ENCODE peak calls at places on chromosomes 4 and X, in six cellular contexts. S is transverse colon, A is upper lobe of right lung, N is suprapubic skin, L is sigmoid colon, J is uterus. W is an unnamed sample.

GRCh38 chr4:110900206-110900769 is 277.4 kb upstream of the PITX2 start:
- DNase-seq in S (no peak), A (no peak), N (no peak), L (no peak), J (no peak), W (no peak)

GRCh38 chr4:158444621-158445020 is 77.1 kb upstream of the RXFP1 start:
- DNase-seq in J (no peak), L (no peak), S (no peak), N (no peak), A (no peak), W (no peak)

GRCh38 chrX:110442631-110443030 is 84.0 kb downstream of the RTL9 start:
- DNase-seq in A (no peak), N (no peak), L (no peak), J (no peak), S (no peak), W (no peak)

GRCh38 chrX:130170752-130171445 is 863 bp upstream of the RAB33A start:
- DNase-seq in L (no peak), J (peak), S (peak), A (peak), N (no peak), W (no peak)

GRCh38 chr4:32425243-32425642 is 1705.1 kb downstream of the PCDH7 start:
- DNase-seq in J (no peak), L (no peak), N (no peak), S (no peak), A (no peak), W (no peak)

GRCh38 chrX:107485019-107485418 is 35.6 kb downstream of the FRMPD3 start:
- DNase-seq in J (no peak), L (no peak), S (no peak), A (no peak), N (no peak), W (no peak)

GRCh38 chr4:169283114-169283509 is 12.4 kb upstream of the SH3RF1 start:
- DNase-seq in J (no peak), L (no peak), A (no peak), S (no peak), N (no peak), W (peak)

GRCh38 chr4:180418819-180419531 is 1824.2 kb upstream of the TENM3 start:
- DNase-seq in L (no peak), S (no peak), J (no peak), N (no peak), A (no peak), W (no peak)

GRCh38 chrX:34493086-34493485 is 164.0 kb downstream of the TMEM47 start:
- DNase-seq in A (no peak), N (no peak), L (no peak), J (no peak), S (no peak), W (no peak)

GRCh38 chrX:65522739-65523372 is 11.7 kb downstream of the LAS1L start:
- DNase-seq in L (no peak), S (no peak), A (no peak), J (no peak), N (no peak), W (no peak)

GRCh38 chr4:87543835-87544461 is 14.8 kb upstream of the SPARCL1 start:
- DNase-seq in S (no peak), N (no peak), A (no peak), J (peak), L (no peak), W (no peak)

GRCh38 chrX:48972214-48973164 is 845 bp upstream of the KCND1 start:
- DNase-seq in J (peak), S (peak), A (no peak), L (no peak), N (no peak), W (no peak)

GRCh38 chr4:153222790-153223417 is 18.7 kb downstream of the TRIM2 start:
- DNase-seq in S (peak), N (peak), A (peak), L (peak), J (peak), W (no peak)

GRCh38 chr4:145280541-145280940 is 100.2 kb upstream of the OTUD4 start:
- DNase-seq in A (no peak), S (no peak), L (no peak), J (no peak), N (no peak), W (no peak)

GRCh38 chr4:141328550-141329173 is 108.0 kb downstream of the ZNF330 start:
- DNase-seq in N (no peak), S (no peak), L (no peak), A (no peak), J (no peak), W (no peak)

GRCh38 chr4:170423137-170423536 is 333.4 kb upstream of the AADAT start:
- DNase-seq in L (no peak), J (no peak), N (no peak), A (no peak), S (no peak), W (no peak)

GRCh38 chrX:80812176-80812575 is 2.5 kb upstream of the BRWD3 start:
- DNase-seq in N (no peak), J (no peak), S (peak), L (no peak), A (no peak), W (no peak)

GRCh38 chr4:18049446-18049845 is 27.9 kb upstream of the LCORL start:
- DNase-seq in A (no peak), S (no peak), J (no peak), L (no peak), N (no peak), W (no peak)

GRCh38 chr4:128974203-128974602 is 119.1 kb downstream of the SCLT1 start:
- DNase-seq in N (no peak), S (no peak), A (no peak), J (no peak), L (no peak), W (no peak)

GRCh38 chr4:139808381-139809206 is 143.0 kb downstream of the MGST2 start:
- DNase-seq in A (no peak), S (no peak), N (no peak), J (peak), L (no peak), W (no peak)

GRCh38 chr4:26321326-26322276 is 787 bp downstream of the RBPJ start:
- DNase-seq in L (peak), A (peak), N (no peak), S (peak), J (peak), W (no peak)
- H3K27ac ChIP-seq in L (peak), A (peak), N (peak), S (peak), J (peak), W (peak)

GRCh38 chr4:121030711-121031110 is 41.6 kb downstream of the NDNF start:
- DNase-seq in L (no peak), N (no peak), J (no peak), A (no peak), S (no peak), W (no peak)
- H3K27ac ChIP-seq in L (no peak), N (no peak), J (no peak), A (no peak), S (no peak), W (no peak)

DNA sequence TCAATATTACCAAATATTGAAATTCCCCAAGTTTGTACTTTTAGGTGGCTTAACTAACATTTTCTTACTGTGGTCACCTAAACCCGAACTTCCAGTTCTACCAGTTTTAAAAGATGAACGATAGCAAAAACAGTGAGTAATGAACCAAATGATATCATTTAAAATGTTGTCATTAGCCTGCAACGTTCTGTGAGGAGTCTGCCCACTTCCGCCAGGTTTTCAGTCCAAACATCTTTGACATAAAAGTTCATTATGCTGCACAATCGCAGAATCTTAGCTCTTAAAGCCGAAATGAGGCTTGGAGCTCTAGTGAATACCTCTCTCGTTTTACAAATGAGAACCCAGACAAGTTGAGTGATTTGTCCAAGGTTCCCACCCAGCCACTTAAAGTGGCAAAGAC is 762 bp downstream of the PIGA start:
- DNase-seq in J (no peak), L (no peak), S (no peak), N (no peak), A (no peak), W (no peak)
- H3K27ac ChIP-seq in J (peak), L (peak), S (peak), N (peak), A (peak), W (peak)

GRCh38 chr4:710916-711315 is 5.3 kb downstream of the PCGF3 start:
- DNase-seq in S (no peak), A (no peak), N (peak), L (peak), J (no peak), W (no peak)
- H3K27ac ChIP-seq in S (no peak), A (no peak), N (no peak), L (no peak), J (no peak), W (no peak)

GRCh38 chrX:23819385-23820234 is 36.6 kb downstream of the SAT1 start:
- DNase-seq in L (no peak), N (no peak), J (no peak), A (no peak), S (no peak), W (no peak)

GRCh38 chrX:23820235-23820782 is 37.3 kb downstream of the SAT1 start:
- DNase-seq in J (no peak), A (no peak), L (no peak), N (no peak), S (no peak), W (no peak)

GRCh38 chrX:23825675-23826074 is 42.7 kb downstream of the SAT1 start:
- DNase-seq in L (no peak), J (no peak), N (no peak), A (no peak), S (no peak), W (no peak)

GRCh38 chrX:23821847-23822246 is 38.9 kb downstream of the SAT1 start:
- DNase-seq in A (no peak), L (no peak), J (no peak), S (no peak), N (no peak), W (no peak)

GRCh38 chrX:23822397-23822796 is 39.4 kb downstream of the SAT1 start:
- DNase-seq in N (no peak), J (no peak), L (no peak), A (no peak), S (peak), W (no peak)
- H3K27ac ChIP-seq in N (peak), J (peak), L (peak), A (no peak), S (peak), W (no peak)

DNA sequence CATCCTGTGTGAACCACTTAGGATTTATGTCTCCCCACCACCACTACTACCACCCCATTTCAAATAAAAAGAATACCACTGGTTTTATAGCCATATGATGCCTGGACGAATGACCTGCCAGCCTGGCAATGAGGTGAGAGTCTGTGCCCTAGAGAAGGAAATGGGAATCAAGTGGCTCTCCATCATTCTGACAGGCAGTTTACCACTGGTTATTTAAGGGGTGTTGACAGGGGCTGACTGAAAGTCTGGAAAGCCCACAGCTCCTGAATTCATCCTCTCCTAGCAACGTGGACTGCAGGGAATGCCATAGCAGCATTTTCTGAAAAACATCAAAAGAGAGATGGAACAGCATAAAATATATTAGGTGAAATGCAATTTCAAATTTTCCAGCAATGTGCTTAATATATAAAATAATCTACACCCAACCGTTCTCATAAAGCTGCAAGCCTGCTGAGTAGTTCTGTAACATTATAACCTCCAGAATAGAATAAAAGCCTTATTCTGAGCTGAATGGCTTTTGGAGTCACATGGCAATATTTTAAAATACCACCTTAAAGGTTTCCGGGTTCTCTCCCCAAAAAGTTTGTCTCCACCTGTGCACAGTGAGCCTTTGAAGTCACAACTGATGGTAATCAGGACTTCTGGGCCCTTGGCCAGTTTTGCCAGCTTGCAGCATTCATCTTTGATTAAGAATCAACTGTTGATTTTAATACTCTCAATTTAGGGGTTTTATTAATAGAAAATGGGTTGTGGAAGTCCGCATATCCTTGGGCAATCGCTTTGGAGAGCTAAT is 121.5 kb downstream of the DCTD start:
- DNase-seq in J (no peak), N (no peak), A (no peak), L (no peak), S (no peak), W (no peak)
- H3K27ac ChIP-seq in J (no peak), N (no peak), A (no peak), L (no peak), S (no peak), W (no peak)

GRCh38 chr4:38129452-38129830 is 169.2 kb downstream of the PTTG2 start:
- DNase-seq in S (no peak), L (no peak), A (no peak), J (no peak), N (no peak), W (no peak)

GRCh38 chr4:38128478-38129451 is 168.6 kb downstream of the PTTG2 start:
- DNase-seq in S (peak), J (no peak), A (no peak), N (no peak), L (no peak), W (no peak)

GRCh38 chr4:38131371-38132139 is 171.4 kb downstream of the PTTG2 start:
- DNase-seq in N (no peak), A (no peak), S (peak), L (no peak), J (no peak), W (no peak)

GRCh38 chr4:38132140-38132673 is 172.0 kb downstream of the PTTG2 start:
- DNase-seq in J (peak), L (peak), N (no peak), S (peak), A (no peak), W (peak)

DNA sequence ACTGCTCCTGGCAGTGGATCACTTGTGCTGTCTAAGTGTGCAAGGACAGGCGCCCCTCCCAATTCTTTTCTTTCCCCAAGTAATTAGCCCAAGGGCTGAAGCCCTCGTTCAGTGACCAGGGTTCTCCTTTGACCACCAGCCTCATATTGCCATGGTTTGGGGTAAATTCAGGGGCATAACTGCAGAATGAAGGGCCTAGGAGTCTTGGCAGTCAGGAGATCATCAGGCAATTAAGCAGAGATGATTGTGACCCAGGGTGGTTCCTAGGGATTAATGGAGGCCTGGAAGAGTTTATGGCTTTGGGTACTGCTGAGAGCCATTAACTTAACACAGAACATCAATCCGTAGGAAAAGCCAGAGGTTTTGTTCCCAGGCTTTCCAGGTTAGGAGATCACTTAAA is 170.7 kb downstream of the PTTG2 start:
- DNase-seq in S (no peak), N (no peak), J (no peak), L (no peak), A (no peak), W (no peak)
- H3K27ac ChIP-seq in S (peak), N (peak), J (peak), L (peak), A (no peak), W (no peak)

GRCh38 chrX:22147214-22147613 is 115.1 kb downstream of the PHEX start:
- DNase-seq in N (no peak), A (no peak), J (no peak), S (no peak), L (no peak), W (no peak)
- H3K27ac ChIP-seq in N (no peak), A (no peak), J (no peak), S (no peak), L (no peak), W (no peak)

W was measured in AG04450.